ENCODE peak calls at places on chromosome 15, in five cellular contexts. I is neural progenitor cell, Q is osteoblast, J is hepatocyte, E is mesendoderm. W is an unnamed sample.

GRCh38 chr15:82047493-82048446 is 2.0 kb upstream of the MEX3B start:
- DNase-seq in I (peak), Q (peak), J (peak), E (peak), W (peak)

GRCh38 chr15:60004019-60004845 is at the start of gene FOXB1:
- DNase-seq in J (peak), I (peak), Q (peak), E (peak), W (no peak)

GRCh38 chr15:73821181-73821580 is 52.2 kb upstream of the TBC1D21 start:
- DNase-seq in I (no peak), E (peak), J (no peak), Q (no peak), W (no peak)

GRCh38 chr15:90059208-90059985 is 42.9 kb downstream of the IDH2 start:
- DNase-seq in J (peak), E (peak), I (no peak), Q (no peak), W (no peak)

GRCh38 chr15:92018535-92019239 is 165.2 kb downstream of the SLCO3A1 start:
- DNase-seq in Q (no peak), E (no peak), I (no peak), J (no peak), W (no peak)

GRCh38 chr15:51878446-51879386 is 49.3 kb downstream of the TMOD3 start:
- DNase-seq in E (peak), I (no peak), Q (no peak), J (peak), W (peak)

GRCh38 chr15:47587938-47588817 is 129.1 kb upstream of the SEMA6D start:
- DNase-seq in J (peak), E (peak), I (peak), Q (peak), W (peak)

GRCh38 chr15:72970965-72971746 is 81.1 kb upstream of the NEO1 start:
- DNase-seq in J (no peak), I (no peak), E (no peak), Q (peak), W (peak)

GRCh38 chr15:50181206-50181982 is 602 bp upstream of the SLC27A2 start:
- DNase-seq in J (no peak), I (no peak), Q (peak), E (no peak), W (no peak)

GRCh38 chr15:93024716-93025624 is 64.0 kb downstream of the RGMA start:
- DNase-seq in Q (peak), J (no peak), I (no peak), E (no peak), W (no peak)

GRCh38 chr15:89893027-89893426 is 767 bp downstream of the AP3S2 start:
- DNase-seq in E (no peak), I (no peak), J (no peak), Q (no peak), W (peak)

GRCh38 chr15:68151277-68151676 is 53.9 kb downstream of the CALML4 start:
- DNase-seq in Q (no peak), J (no peak), I (no peak), E (no peak), W (peak)

GRCh38 chr15:51939216-51939615 is 32.4 kb downstream of the LEO1 start:
- DNase-seq in Q (no peak), I (no peak), E (no peak), J (no peak), W (no peak)

GRCh38 chr15:38002883-38003477 is 68.5 kb downstream of the TMCO5A start:
- DNase-seq in J (peak), E (peak), Q (no peak), I (peak), W (peak)

GRCh38 chr15:33226559-33227181 is 32.2 kb upstream of the FMN1 start:
- DNase-seq in J (peak), I (peak), E (peak), Q (no peak), W (peak)

GRCh38 chr15:68616397-68616796 is 37.6 kb downstream of the CORO2B start:
- DNase-seq in E (no peak), I (no peak), Q (no peak), J (no peak), W (no peak)

GRCh38 chr15:64112904-64113303 is 17.1 kb downstream of the SNX1 start:
- DNase-seq in I (no peak), Q (no peak), J (no peak), E (no peak), W (peak)

GRCh38 chr15:74775132-74775562 is 6.7 kb upstream of the CSK start:
- DNase-seq in J (no peak), E (no peak), I (no peak), Q (peak), W (no peak)

GRCh38 chr15:39336926-39337325 is 244.0 kb upstream of the THBS1 start:
- DNase-seq in E (no peak), J (no peak), I (no peak), Q (no peak), W (peak)

GRCh38 chr15:69713726-69714559 is 261.3 kb downstream of the RPLP1 start:
- DNase-seq in J (no peak), E (no peak), I (no peak), Q (no peak), W (no peak)

GRCh38 chr15:89457086-89457485 is 39.3 kb downstream of the RHCG start:
- DNase-seq in E (peak), J (no peak), I (peak), Q (peak), W (peak)

GRCh38 chr15:40769310-40770146 is at the start of gene C15orf62:
- DNase-seq in J (peak), I (no peak), E (no peak), Q (peak), W (peak)

GRCh38 chr15:45993072-45993471 is 358.2 kb downstream of the SQOR start:
- DNase-seq in J (no peak), Q (no peak), E (no peak), I (no peak), W (no peak)

GRCh38 chr15:45670511-45670910 is 35.7 kb downstream of the SQOR start:
- DNase-seq in I (no peak), E (no peak), J (no peak), Q (no peak), W (peak)

GRCh38 chr15:59689626-59690236 is 611 bp upstream of the BNIP2 start:
- DNase-seq in J (peak), E (peak), Q (no peak), I (peak), W (peak)

GRCh38 chr15:29105151-29105785 is 164.4 kb downstream of the NSMCE3 start:
- DNase-seq in Q (peak), I (no peak), J (no peak), E (peak), W (no peak)

GRCh38 chr15:29106116-29106515 is 163.5 kb downstream of the NSMCE3 start:
- DNase-seq in E (no peak), I (no peak), Q (peak), J (no peak), W (no peak)

GRCh38 chr15:29102911-29103824 is 166.5 kb downstream of the NSMCE3 start:
- DNase-seq in I (no peak), Q (peak), E (peak), J (no peak), W (peak)

GRCh38 chr15:29103825-29104565 is 165.6 kb downstream of the NSMCE3 start:
- DNase-seq in Q (peak), E (peak), I (peak), J (peak), W (peak)

DNA sequence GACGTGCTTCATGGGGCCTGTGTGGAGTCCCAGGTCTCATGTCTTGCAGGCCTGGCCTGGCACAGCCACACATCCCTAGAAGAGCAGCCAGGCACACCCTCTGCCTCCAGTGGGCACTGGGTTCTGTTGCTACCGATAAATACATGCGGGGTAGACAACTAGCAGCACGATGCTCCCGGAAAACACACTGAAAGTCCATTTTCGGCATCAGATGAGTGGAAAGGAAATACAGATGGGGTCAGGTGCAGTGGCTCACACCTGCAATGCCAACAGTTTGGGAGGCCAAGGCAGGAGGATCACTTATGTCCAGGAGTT is 165.1 kb downstream of the NSMCE3 start:
- DNase-seq in J (no peak), E (no peak), Q (peak), I (no peak), W (no peak)
- H3K4me2 ChIP-seq in J (no peak), E (no peak), Q (no peak), I (peak), W (no peak)

GRCh38 chr15:70815604-70816003 is 38.4 kb downstream of the LARP6 start:
- DNase-seq in Q (no peak), E (no peak), I (no peak), J (no peak), W (no peak)
- H3K4me2 ChIP-seq in Q (no peak), E (no peak), I (no peak), J (no peak), W (no peak)

DNA sequence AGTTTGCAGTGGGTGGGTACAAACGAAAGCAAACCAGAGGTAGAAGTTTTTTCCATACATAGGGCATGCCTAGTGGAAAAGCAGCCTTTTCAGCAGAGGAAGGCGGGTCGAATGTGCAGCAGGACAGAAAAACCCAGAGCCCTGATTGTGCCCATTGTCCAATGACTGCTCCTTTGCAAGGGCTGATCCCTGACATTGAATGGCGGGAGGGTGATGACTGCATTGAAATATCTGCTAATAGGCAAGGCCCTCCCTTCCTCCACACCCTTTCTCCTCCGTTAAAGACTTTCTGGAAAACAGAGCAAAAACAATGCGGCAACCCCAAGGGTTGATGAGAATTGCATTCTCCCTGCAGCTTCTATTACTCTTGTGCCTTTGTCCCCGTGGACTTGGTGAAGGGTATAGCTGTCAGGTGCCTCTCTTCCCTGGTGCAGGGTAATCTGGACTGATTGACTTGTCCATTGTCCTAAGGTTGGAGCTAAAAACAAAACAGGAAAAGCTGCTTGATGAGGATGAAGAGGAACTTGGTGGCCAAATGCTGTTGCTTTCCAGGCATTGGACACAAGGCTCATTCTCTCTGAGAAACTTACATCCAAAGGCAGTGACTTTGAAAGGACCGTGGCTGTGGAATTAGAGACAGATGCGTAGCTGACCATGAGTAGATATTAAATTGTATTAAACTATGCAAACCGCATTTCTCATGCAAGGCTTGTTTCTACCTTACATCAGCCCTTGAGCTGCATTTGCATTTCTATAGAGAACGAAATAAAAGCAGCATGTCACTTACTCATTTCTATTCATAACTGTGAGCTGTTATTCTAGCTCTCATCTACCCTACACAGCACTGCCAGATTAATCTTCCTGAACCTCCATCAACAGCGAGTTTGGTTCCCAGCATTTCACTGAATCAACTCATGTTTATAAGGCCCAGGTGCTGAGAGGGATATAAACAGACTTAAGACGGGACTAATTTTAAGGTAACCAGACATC is 72.0 kb downstream of the THSD4 start:
- DNase-seq in I (peak), E (no peak), Q (no peak), J (no peak), W (no peak)
- H3K4me2 ChIP-seq in I (peak), E (no peak), Q (no peak), J (no peak), W (no peak)

GRCh38 chr15:80580107-80580506 is 115.0 kb upstream of the ABHD17C start:
- DNase-seq in Q (peak), I (no peak), J (no peak), E (peak), W (peak)
- H3K4me2 ChIP-seq in Q (no peak), I (peak), J (no peak), E (no peak), W (no peak)

GRCh38 chr15:31434418-31435255 is 108.0 kb downstream of the KLF13 start:
- DNase-seq in I (no peak), E (no peak), J (no peak), Q (peak), W (peak)
- H3K4me2 ChIP-seq in I (no peak), E (no peak), J (peak), Q (peak), W (peak)

DNA sequence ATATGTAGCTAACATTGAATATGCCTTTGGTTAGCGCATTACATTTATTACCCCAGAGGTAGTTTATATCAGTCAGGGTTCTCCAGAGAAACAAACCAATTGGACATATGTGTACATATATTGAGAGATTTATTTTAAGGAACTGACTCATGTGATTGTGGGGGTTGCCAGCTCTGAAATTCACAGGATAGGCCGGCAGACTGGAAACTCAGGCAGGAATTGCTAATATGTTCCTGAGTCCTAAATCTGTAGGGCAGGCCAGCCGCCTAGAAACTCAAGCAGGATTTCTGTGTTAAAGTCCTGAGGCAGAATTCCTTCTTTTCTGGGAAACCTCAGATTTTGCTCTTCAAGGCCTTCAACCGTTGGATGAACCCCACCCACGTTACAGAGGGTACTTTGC is 189.7 kb downstream of the CDIN1 start:
- DNase-seq in J (no peak), I (no peak), Q (no peak), E (no peak), W (peak)
- H3K4me2 ChIP-seq in J (no peak), I (no peak), Q (no peak), E (no peak), W (no peak)